ENCODE peak calls at places on chromosome 9, in five cellular contexts. One of them, this sample, is unnamed.

GRCh38 chr9:80839821-80840670 is 849.3 kb downstream of the TLE1 start:
- DNase-seq in stimulated activated CD4-positive, alpha-beta T cell treated with anti-CD3 and anti-CD28 coated beads, Interleukin-1b, Interleukin-23, amount 100 ng/mL, for 1 hour: no peak
- DNase-seq in IMR-90: no peak
- DNase-seq in left ventricle myocardium inferior: no peak
- DNase-seq in CD8-positive, alpha-beta T cell: no peak
- DNase-seq in this sample: no peak

GRCh38 chr9:134925011-134925511 is 7.3 kb upstream of the FCN1 start:
- DNase-seq in stimulated activated CD4-positive, alpha-beta T cell treated with anti-CD3 and anti-CD28 coated beads, Interleukin-1b, Interleukin-23, amount 100 ng/mL, for 1 hour: no peak
- DNase-seq in IMR-90: no peak
- DNase-seq in left ventricle myocardium inferior: no peak
- DNase-seq in CD8-positive, alpha-beta T cell: no peak
- DNase-seq in this sample: no peak

GRCh38 chr9:130689937-130690700 is 3.5 kb upstream of the EXOSC2 start:
- DNase-seq in stimulated activated CD4-positive, alpha-beta T cell treated with anti-CD3 and anti-CD28 coated beads, Interleukin-1b, Interleukin-23, amount 100 ng/mL, for 1 hour: no peak
- DNase-seq in IMR-90: peak
- DNase-seq in left ventricle myocardium inferior: no peak
- DNase-seq in CD8-positive, alpha-beta T cell: no peak
- DNase-seq in this sample: peak

GRCh38 chr9:105858284-105858683 is 163.9 kb downstream of the TMEM38B start:
- DNase-seq in stimulated activated CD4-positive, alpha-beta T cell treated with anti-CD3 and anti-CD28 coated beads, Interleukin-1b, Interleukin-23, amount 100 ng/mL, for 1 hour: no peak
- DNase-seq in IMR-90: no peak
- DNase-seq in left ventricle myocardium inferior: no peak
- DNase-seq in CD8-positive, alpha-beta T cell: no peak
- DNase-seq in this sample: no peak

GRCh38 chr9:123373447-123373923 is 17.5 kb downstream of the CRB2 start:
- DNase-seq in stimulated activated CD4-positive, alpha-beta T cell treated with anti-CD3 and anti-CD28 coated beads, Interleukin-1b, Interleukin-23, amount 100 ng/mL, for 1 hour: no peak
- DNase-seq in IMR-90: no peak
- DNase-seq in left ventricle myocardium inferior: no peak
- DNase-seq in CD8-positive, alpha-beta T cell: no peak
- DNase-seq in this sample: no peak

GRCh38 chr9:69946800-69947437 is 96.7 kb upstream of the MAMDC2 start:
- DNase-seq in stimulated activated CD4-positive, alpha-beta T cell treated with anti-CD3 and anti-CD28 coated beads, Interleukin-1b, Interleukin-23, amount 100 ng/mL, for 1 hour: no peak
- DNase-seq in IMR-90: peak
- DNase-seq in left ventricle myocardium inferior: no peak
- DNase-seq in CD8-positive, alpha-beta T cell: no peak
- DNase-seq in this sample: no peak

GRCh38 chr9:21402387-21403247 is 6.3 kb upstream of the IFNA8 start:
- DNase-seq in stimulated activated CD4-positive, alpha-beta T cell treated with anti-CD3 and anti-CD28 coated beads, Interleukin-1b, Interleukin-23, amount 100 ng/mL, for 1 hour: no peak
- DNase-seq in IMR-90: no peak
- DNase-seq in left ventricle myocardium inferior: no peak
- DNase-seq in CD8-positive, alpha-beta T cell: no peak
- DNase-seq in this sample: no peak

GRCh38 chr9:114037249-114037648 is 40.9 kb downstream of the AMBP start:
- DNase-seq in stimulated activated CD4-positive, alpha-beta T cell treated with anti-CD3 and anti-CD28 coated beads, Interleukin-1b, Interleukin-23, amount 100 ng/mL, for 1 hour: no peak
- DNase-seq in IMR-90: no peak
- DNase-seq in left ventricle myocardium inferior: no peak
- DNase-seq in CD8-positive, alpha-beta T cell: no peak
- DNase-seq in this sample: no peak

GRCh38 chr9:114319147-114319546 is 3.8 kb upstream of the ORM1 start:
- DNase-seq in stimulated activated CD4-positive, alpha-beta T cell treated with anti-CD3 and anti-CD28 coated beads, Interleukin-1b, Interleukin-23, amount 100 ng/mL, for 1 hour: no peak
- DNase-seq in IMR-90: no peak
- DNase-seq in left ventricle myocardium inferior: no peak
- DNase-seq in CD8-positive, alpha-beta T cell: no peak
- DNase-seq in this sample: no peak

GRCh38 chr9:14846871-14847311 is 63.3 kb downstream of the FREM1 start:
- DNase-seq in stimulated activated CD4-positive, alpha-beta T cell treated with anti-CD3 and anti-CD28 coated beads, Interleukin-1b, Interleukin-23, amount 100 ng/mL, for 1 hour: peak
- DNase-seq in IMR-90: peak
- DNase-seq in left ventricle myocardium inferior: peak
- DNase-seq in CD8-positive, alpha-beta T cell: peak
- DNase-seq in this sample: peak

GRCh38 chr9:135252980-135253304 is 165.5 kb downstream of the OLFM1 start:
- DNase-seq in stimulated activated CD4-positive, alpha-beta T cell treated with anti-CD3 and anti-CD28 coated beads, Interleukin-1b, Interleukin-23, amount 100 ng/mL, for 1 hour: no peak
- DNase-seq in IMR-90: no peak
- DNase-seq in left ventricle myocardium inferior: no peak
- DNase-seq in CD8-positive, alpha-beta T cell: no peak
- DNase-seq in this sample: no peak

GRCh38 chr9:32741706-32742105 is 41.6 kb upstream of the TMEM215 start:
- DNase-seq in stimulated activated CD4-positive, alpha-beta T cell treated with anti-CD3 and anti-CD28 coated beads, Interleukin-1b, Interleukin-23, amount 100 ng/mL, for 1 hour: no peak
- DNase-seq in IMR-90: no peak
- DNase-seq in left ventricle myocardium inferior: no peak
- DNase-seq in CD8-positive, alpha-beta T cell: no peak
- DNase-seq in this sample: no peak

GRCh38 chr9:116174347-116174746 is 20.8 kb downstream of the PAPPA start:
- DNase-seq in stimulated activated CD4-positive, alpha-beta T cell treated with anti-CD3 and anti-CD28 coated beads, Interleukin-1b, Interleukin-23, amount 100 ng/mL, for 1 hour: no peak
- DNase-seq in IMR-90: peak
- DNase-seq in left ventricle myocardium inferior: no peak
- DNase-seq in CD8-positive, alpha-beta T cell: no peak
- DNase-seq in this sample: no peak

GRCh38 chr9:127030814-127031740 is 91.4 kb downstream of the ANGPTL2 start:
- DNase-seq in stimulated activated CD4-positive, alpha-beta T cell treated with anti-CD3 and anti-CD28 coated beads, Interleukin-1b, Interleukin-23, amount 100 ng/mL, for 1 hour: no peak
- DNase-seq in IMR-90: no peak
- DNase-seq in left ventricle myocardium inferior: no peak
- DNase-seq in CD8-positive, alpha-beta T cell: no peak
- DNase-seq in this sample: no peak

GRCh38 chr9:113875420-113875916 is 641 bp upstream of the ZNF618 start:
- DNase-seq in stimulated activated CD4-positive, alpha-beta T cell treated with anti-CD3 and anti-CD28 coated beads, Interleukin-1b, Interleukin-23, amount 100 ng/mL, for 1 hour: no peak
- DNase-seq in IMR-90: no peak
- DNase-seq in left ventricle myocardium inferior: no peak
- DNase-seq in CD8-positive, alpha-beta T cell: no peak
- DNase-seq in this sample: no peak

GRCh38 chr9:85038061-85038460 is 368.5 kb downstream of the NTRK2 start:
- DNase-seq in stimulated activated CD4-positive, alpha-beta T cell treated with anti-CD3 and anti-CD28 coated beads, Interleukin-1b, Interleukin-23, amount 100 ng/mL, for 1 hour: no peak
- DNase-seq in IMR-90: no peak
- DNase-seq in left ventricle myocardium inferior: no peak
- DNase-seq in CD8-positive, alpha-beta T cell: no peak
- DNase-seq in this sample: no peak

GRCh38 chr9:105193560-105193959 is 50.9 kb upstream of the SLC44A1 start:
- DNase-seq in stimulated activated CD4-positive, alpha-beta T cell treated with anti-CD3 and anti-CD28 coated beads, Interleukin-1b, Interleukin-23, amount 100 ng/mL, for 1 hour: no peak
- DNase-seq in IMR-90: no peak
- DNase-seq in left ventricle myocardium inferior: no peak
- DNase-seq in CD8-positive, alpha-beta T cell: no peak
- DNase-seq in this sample: no peak

GRCh38 chr9:36690769-36691168 is 118.1 kb downstream of the MELK start:
- DNase-seq in stimulated activated CD4-positive, alpha-beta T cell treated with anti-CD3 and anti-CD28 coated beads, Interleukin-1b, Interleukin-23, amount 100 ng/mL, for 1 hour: no peak
- DNase-seq in IMR-90: no peak
- DNase-seq in left ventricle myocardium inferior: no peak
- DNase-seq in CD8-positive, alpha-beta T cell: no peak
- DNase-seq in this sample: no peak

GRCh38 chr9:130707225-130707976 is 13.8 kb downstream of the EXOSC2 start:
- DNase-seq in stimulated activated CD4-positive, alpha-beta T cell treated with anti-CD3 and anti-CD28 coated beads, Interleukin-1b, Interleukin-23, amount 100 ng/mL, for 1 hour: peak
- DNase-seq in IMR-90: peak
- DNase-seq in left ventricle myocardium inferior: peak
- DNase-seq in CD8-positive, alpha-beta T cell: peak
- DNase-seq in this sample: peak

GRCh38 chr9:7328453-7328852 is 471.1 kb downstream of the DMAC1 start:
- DNase-seq in stimulated activated CD4-positive, alpha-beta T cell treated with anti-CD3 and anti-CD28 coated beads, Interleukin-1b, Interleukin-23, amount 100 ng/mL, for 1 hour: no peak
- DNase-seq in IMR-90: no peak
- DNase-seq in left ventricle myocardium inferior: no peak
- DNase-seq in CD8-positive, alpha-beta T cell: no peak
- DNase-seq in this sample: no peak

GRCh38 chr9:5894237-5894959 is 3.7 kb downstream of the MLANA start:
- DNase-seq in stimulated activated CD4-positive, alpha-beta T cell treated with anti-CD3 and anti-CD28 coated beads, Interleukin-1b, Interleukin-23, amount 100 ng/mL, for 1 hour: no peak
- DNase-seq in IMR-90: no peak
- DNase-seq in left ventricle myocardium inferior: no peak
- DNase-seq in CD8-positive, alpha-beta T cell: no peak
- DNase-seq in this sample: no peak

GRCh38 chr9:3880851-3881250 is 355.1 kb upstream of the RFX3 start:
- DNase-seq in stimulated activated CD4-positive, alpha-beta T cell treated with anti-CD3 and anti-CD28 coated beads, Interleukin-1b, Interleukin-23, amount 100 ng/mL, for 1 hour: no peak
- DNase-seq in IMR-90: peak
- DNase-seq in left ventricle myocardium inferior: no peak
- DNase-seq in CD8-positive, alpha-beta T cell: no peak
- DNase-seq in this sample: no peak

GRCh38 chr9:74949859-74950258 is 2.9 kb downstream of the C9orf40 start:
- DNase-seq in stimulated activated CD4-positive, alpha-beta T cell treated with anti-CD3 and anti-CD28 coated beads, Interleukin-1b, Interleukin-23, amount 100 ng/mL, for 1 hour: no peak
- DNase-seq in IMR-90: no peak
- DNase-seq in left ventricle myocardium inferior: no peak
- DNase-seq in CD8-positive, alpha-beta T cell: no peak
- DNase-seq in this sample: no peak

GRCh38 chr9:116686135-116686534 is 970 bp upstream of the TRIM32 start:
- DNase-seq in stimulated activated CD4-positive, alpha-beta T cell treated with anti-CD3 and anti-CD28 coated beads, Interleukin-1b, Interleukin-23, amount 100 ng/mL, for 1 hour: no peak
- DNase-seq in IMR-90: peak
- DNase-seq in left ventricle myocardium inferior: no peak
- DNase-seq in CD8-positive, alpha-beta T cell: no peak
- DNase-seq in this sample: no peak

GRCh38 chr9:36934478-36935065 is 99.5 kb downstream of the PAX5 start:
- DNase-seq in stimulated activated CD4-positive, alpha-beta T cell treated with anti-CD3 and anti-CD28 coated beads, Interleukin-1b, Interleukin-23, amount 100 ng/mL, for 1 hour: no peak
- DNase-seq in IMR-90: no peak
- DNase-seq in left ventricle myocardium inferior: no peak
- DNase-seq in CD8-positive, alpha-beta T cell: no peak
- DNase-seq in this sample: no peak

GRCh38 chr9:126953089-126953809 is 38.7 kb downstream of the RALGPS1 start:
- DNase-seq in stimulated activated CD4-positive, alpha-beta T cell treated with anti-CD3 and anti-CD28 coated beads, Interleukin-1b, Interleukin-23, amount 100 ng/mL, for 1 hour: no peak
- DNase-seq in IMR-90: peak
- DNase-seq in left ventricle myocardium inferior: no peak
- DNase-seq in CD8-positive, alpha-beta T cell: no peak
- DNase-seq in this sample: no peak

GRCh38 chr9:137691648-137692357 is 73.0 kb downstream of the EHMT1 start:
- DNase-seq in stimulated activated CD4-positive, alpha-beta T cell treated with anti-CD3 and anti-CD28 coated beads, Interleukin-1b, Interleukin-23, amount 100 ng/mL, for 1 hour: no peak
- DNase-seq in IMR-90: no peak
- DNase-seq in left ventricle myocardium inferior: peak
- DNase-seq in CD8-positive, alpha-beta T cell: no peak
- DNase-seq in this sample: no peak

GRCh38 chr9:95053611-95054440 is 263.7 kb downstream of the FANCC start:
- DNase-seq in stimulated activated CD4-positive, alpha-beta T cell treated with anti-CD3 and anti-CD28 coated beads, Interleukin-1b, Interleukin-23, amount 100 ng/mL, for 1 hour: no peak
- DNase-seq in IMR-90: peak
- DNase-seq in left ventricle myocardium inferior: no peak
- DNase-seq in CD8-positive, alpha-beta T cell: no peak
- DNase-seq in this sample: no peak

GRCh38 chr9:134266418-134266817 is 59.8 kb upstream of the RXRA start:
- DNase-seq in stimulated activated CD4-positive, alpha-beta T cell treated with anti-CD3 and anti-CD28 coated beads, Interleukin-1b, Interleukin-23, amount 100 ng/mL, for 1 hour: no peak
- DNase-seq in IMR-90: no peak
- DNase-seq in left ventricle myocardium inferior: no peak
- DNase-seq in CD8-positive, alpha-beta T cell: no peak
- DNase-seq in this sample: no peak

GRCh38 chr9:109574061-109574882 is 76.2 kb upstream of the PTPN3 start:
- DNase-seq in stimulated activated CD4-positive, alpha-beta T cell treated with anti-CD3 and anti-CD28 coated beads, Interleukin-1b, Interleukin-23, amount 100 ng/mL, for 1 hour: no peak
- DNase-seq in IMR-90: peak
- DNase-seq in left ventricle myocardium inferior: no peak
- DNase-seq in CD8-positive, alpha-beta T cell: no peak
- DNase-seq in this sample: no peak

GRCh38 chr9:133967024-133967741 is 24.9 kb downstream of the VAV2 start:
- DNase-seq in stimulated activated CD4-positive, alpha-beta T cell treated with anti-CD3 and anti-CD28 coated beads, Interleukin-1b, Interleukin-23, amount 100 ng/mL, for 1 hour: no peak
- DNase-seq in IMR-90: no peak
- DNase-seq in left ventricle myocardium inferior: no peak
- DNase-seq in CD8-positive, alpha-beta T cell: no peak
- DNase-seq in this sample: no peak

GRCh38 chr9:85228111-85228855 is 513.5 kb downstream of the AGTPBP1 start:
- DNase-seq in stimulated activated CD4-positive, alpha-beta T cell treated with anti-CD3 and anti-CD28 coated beads, Interleukin-1b, Interleukin-23, amount 100 ng/mL, for 1 hour: no peak
- DNase-seq in IMR-90: no peak
- DNase-seq in left ventricle myocardium inferior: no peak
- DNase-seq in CD8-positive, alpha-beta T cell: no peak
- DNase-seq in this sample: no peak

GRCh38 chr9:133275105-133276000 is at the start of gene ABO:
- DNase-seq in stimulated activated CD4-positive, alpha-beta T cell treated with anti-CD3 and anti-CD28 coated beads, Interleukin-1b, Interleukin-23, amount 100 ng/mL, for 1 hour: no peak
- DNase-seq in IMR-90: no peak
- DNase-seq in left ventricle myocardium inferior: peak
- DNase-seq in CD8-positive, alpha-beta T cell: no peak
- DNase-seq in this sample: peak

GRCh38 chr9:95065224-95065623 is 252.3 kb downstream of the FANCC start:
- DNase-seq in stimulated activated CD4-positive, alpha-beta T cell treated with anti-CD3 and anti-CD28 coated beads, Interleukin-1b, Interleukin-23, amount 100 ng/mL, for 1 hour: no peak
- DNase-seq in IMR-90: no peak
- DNase-seq in left ventricle myocardium inferior: no peak
- DNase-seq in CD8-positive, alpha-beta T cell: no peak
- DNase-seq in this sample: no peak

This sample was measured in heart left ventricle.